ENCODE peak calls at places on chromosomes 6 and 20, in nine cellular contexts. X is RWPE1; R is activated CD4-positive, alpha-beta memory T cell treated with anti-CD3 and anti-CD28 coated beads, Interleukin-2, amount 10 ng/mL, durations not matched to agents 7 days and 5 days; S is HS-5; C is HTR-8/SVneo; D is NCI-H1105 treated with DMSO at 0.1 percent for 48 hours; J is ACHN; Q is cardiac fibroblast; L is stimulated activated CD8-positive, alpha-beta memory T cell treated with anti-CD3 and anti-CD28 coated beads, Interleukin-4, amount 100 ng/mL, for 4 hours. A is an unnamed sample.

GRCh38 chr6:110491644-110492317 is 15.4 kb upstream of the SLC22A16 start:
- DNase-seq in J (no peak), D (no peak), Q (peak), C (peak), R (no peak), X (peak), L (no peak), S (no peak), A (peak)

GRCh38 chr6:93423542-93423941 is 4.2 kb upstream of the EPHA7 start:
- DNase-seq in L (no peak), J (peak), R (no peak), S (peak), X (no peak), C (no peak), Q (peak), D (peak), A (peak)

GRCh38 chr6:84967389-84967788 is 203.0 kb upstream of the TBX18 start:
- DNase-seq in Q (peak), R (no peak), X (peak), J (peak), L (no peak), D (peak), S (peak), C (peak), A (peak)

GRCh38 chr20:58888521-58889333 is 36.2 kb downstream of the GNAS start:
- DNase-seq in C (peak), S (no peak), L (peak), R (peak), D (peak), Q (peak), J (no peak), X (peak), A (peak)

GRCh38 chr20:4944518-4944917 is 56.8 kb downstream of the SLC23A2 start:
- DNase-seq in Q (peak), S (no peak), D (no peak), R (no peak), L (no peak), C (no peak), J (no peak), X (no peak), A (no peak)

GRCh38 chr6:85405175-85405852 is 44.6 kb upstream of the NT5E start:
- DNase-seq in S (no peak), L (no peak), C (no peak), D (no peak), X (no peak), Q (no peak), J (peak), R (no peak), A (no peak)

GRCh38 chr20:42986143-42986773 is 203.4 kb downstream of the PTPRT start:
- DNase-seq in X (no peak), J (no peak), C (no peak), R (no peak), L (no peak), D (no peak), Q (no peak), S (no peak), A (no peak)

GRCh38 chr20:62123450-62124118 is 1.3 kb downstream of the LSM14B start:
- DNase-seq in D (no peak), R (no peak), Q (peak), J (no peak), X (no peak), L (no peak), C (no peak), S (no peak), A (peak)